ENCODE peak calls at places on chromosomes 12 and 14, in four cellular contexts. Q is heart right ventricle, O is cardiac muscle cell, Z is HCT116. I is an unnamed sample.

GRCh38 chr12:47992776-47993175 is 11.5 kb downstream of the COL2A1 start:
- DNase-seq in O (no peak), Q (no peak), Z (no peak), I (no peak)

GRCh38 chr12:52965337-52965731 is 16.4 kb downstream of the KRT18 start:
- DNase-seq in Q (no peak), Z (no peak), O (peak), I (no peak)

GRCh38 chr12:95227818-95228356 is 10.3 kb downstream of the VEZT start:
- DNase-seq in O (no peak), Q (no peak), Z (no peak), I (no peak)

GRCh38 chr12:103800252-103800771 is 40.7 kb downstream of the NT5DC3 start:
- DNase-seq in Q (peak), Z (no peak), O (peak), I (no peak)

GRCh38 chr14:106845286-106846087 is 1319.1 kb downstream of the TMEM121 start:
- DNase-seq in O (no peak), Z (no peak), Q (no peak), I (peak)

GRCh38 chr14:94599656-94600004 is 12.6 kb upstream of the SERPINA3 start:
- DNase-seq in Q (no peak), O (peak), Z (no peak), I (no peak)

GRCh38 chr12:74722709-74723108 is 185.1 kb downstream of the ATXN7L3B start:
- DNase-seq in O (no peak), Q (no peak), Z (no peak), I (no peak)

GRCh38 chr14:64728106-64728505 is 23.9 kb downstream of the PLEKHG3 start:
- DNase-seq in Q (no peak), O (no peak), Z (no peak), I (no peak)

GRCh38 chr14:68088463-68088862 is 268.9 kb downstream of the RAD51B start:
- DNase-seq in Q (no peak), O (peak), Z (peak), I (no peak)

GRCh38 chr12:69239922-69240624 is 704 bp downstream of the CPSF6 start:
- DNase-seq in O (peak), Z (no peak), Q (peak), I (no peak)

GRCh38 chr14:73397810-73398209 is 60.5 kb downstream of the NUMB start:
- DNase-seq in O (no peak), Z (no peak), Q (no peak), I (no peak)

GRCh38 chr14:77299776-77300175 is 20.9 kb downstream of the POMT2 start:
- DNase-seq in Q (no peak), O (no peak), Z (no peak), I (no peak)

GRCh38 chr12:9118161-9118560 is 2.4 kb upstream of the A2M start:
- DNase-seq in Q (no peak), Z (no peak), O (no peak), I (no peak)

GRCh38 chr14:89125216-89125615 is 291.8 kb downstream of the FOXN3 start:
- DNase-seq in Z (no peak), O (no peak), Q (no peak), I (no peak)

GRCh38 chr14:103188691-103189480 is 65.6 kb downstream of the TNFAIP2 start:
- DNase-seq in Z (no peak), O (peak), Q (peak), I (peak)

GRCh38 chr12:110927545-110927944 is 7.2 kb upstream of the MYL2 start:
- DNase-seq in Q (no peak), O (no peak), Z (no peak), I (no peak)
- H3K27ac ChIP-seq in Q (peak), O (peak), Z (no peak), I (no peak)

DNA sequence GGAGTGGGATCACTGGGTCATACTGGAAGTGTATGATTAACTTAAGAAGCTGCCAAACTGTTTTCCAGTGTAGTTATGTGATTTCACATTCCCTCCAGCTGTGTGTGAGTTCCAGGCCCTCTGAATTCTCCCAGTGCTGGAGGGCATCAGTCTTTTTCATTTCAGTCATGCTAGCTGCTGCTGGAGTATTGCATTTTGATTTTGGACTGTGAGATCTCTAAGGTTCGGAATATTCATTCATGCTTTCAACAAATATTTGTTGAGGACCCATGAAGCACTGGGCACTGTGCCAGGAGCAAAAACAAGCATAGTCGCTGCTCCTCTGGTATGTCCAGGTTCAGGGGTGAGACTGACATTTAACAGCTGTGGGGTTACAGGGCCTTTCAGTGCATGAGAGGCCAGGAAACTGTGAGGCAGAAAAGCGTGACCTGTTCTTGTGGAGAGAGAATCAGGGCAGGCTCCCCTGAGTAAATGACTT is 133.2 kb downstream of the SCARB1 start:
- DNase-seq in Z (no peak), Q (no peak), O (peak), I (no peak)
- H3K27ac ChIP-seq in Z (no peak), Q (peak), O (peak), I (no peak)

GRCh38 chr14:38065101-38065762 is 142.5 kb upstream of the SSTR1 start:
- DNase-seq in O (no peak), Q (no peak), Z (no peak), I (no peak)
- H3K27ac ChIP-seq in O (no peak), Q (no peak), Z (no peak), I (peak)

DNA sequence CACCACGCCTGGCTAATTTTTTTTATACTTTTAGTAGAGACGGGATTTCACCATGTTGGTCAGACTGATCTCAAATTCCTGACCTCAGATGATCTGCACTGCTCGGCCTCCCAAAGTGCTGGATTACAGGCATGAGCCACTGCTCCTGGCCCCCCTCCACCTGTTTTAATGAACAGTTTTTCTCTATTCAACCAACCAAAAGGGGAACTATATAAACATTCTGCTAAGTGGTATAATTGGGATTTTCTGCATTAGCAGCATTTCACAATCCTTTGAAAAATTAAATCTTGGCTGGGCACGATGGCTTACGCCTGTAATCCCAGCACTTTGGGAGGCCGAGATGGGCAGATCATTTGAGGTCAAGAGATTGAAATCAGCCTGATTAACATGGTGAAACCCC is 44.8 kb downstream of the KNTC1 start:
- DNase-seq in O (no peak), Z (no peak), Q (no peak), I (no peak)
- H3K27ac ChIP-seq in O (no peak), Z (no peak), Q (no peak), I (no peak)

GRCh38 chr12:25495336-25496097 is 57.6 kb downstream of the LMNTD1 start:
- DNase-seq in O (peak), Z (no peak), Q (no peak), I (no peak)
- H3K27ac ChIP-seq in O (no peak), Z (no peak), Q (no peak), I (no peak)

GRCh38 chr14:93155667-93156066 is 29.0 kb downstream of the MOAP1 start:
- DNase-seq in Z (no peak), O (peak), Q (no peak), I (no peak)
- H3K27ac ChIP-seq in Z (no peak), O (no peak), Q (no peak), I (no peak)

DNA sequence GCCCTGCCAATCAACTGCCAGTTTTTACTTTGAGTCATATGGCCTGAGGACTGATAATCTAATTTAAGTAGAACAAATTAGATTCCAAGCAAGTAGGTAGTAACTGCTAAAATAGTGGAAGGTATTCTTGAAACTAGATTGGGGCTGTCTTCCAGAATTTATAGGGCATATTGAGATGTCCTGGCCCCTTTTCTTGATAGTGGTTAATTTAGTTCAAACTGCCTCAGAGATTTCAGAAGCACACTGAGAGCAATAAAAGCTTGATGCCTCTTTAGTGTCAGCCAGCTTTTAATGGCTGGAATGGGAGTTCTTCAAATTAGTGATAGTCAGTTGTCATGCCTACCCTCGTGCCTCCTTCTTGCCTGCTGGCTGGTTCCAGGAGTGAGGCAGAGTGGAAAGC is 120.5 kb downstream of the AKAP6 start:
- DNase-seq in Z (no peak), O (no peak), Q (no peak), I (no peak)
- H3K27ac ChIP-seq in Z (no peak), O (no peak), Q (peak), I (no peak)

GRCh38 chr14:50943943-50944646 is at the start of gene PYGL:
- DNase-seq in Z (peak), Q (peak), O (peak), I (peak)
- H3K27ac ChIP-seq in Z (peak), Q (peak), O (no peak), I (no peak)

DNA sequence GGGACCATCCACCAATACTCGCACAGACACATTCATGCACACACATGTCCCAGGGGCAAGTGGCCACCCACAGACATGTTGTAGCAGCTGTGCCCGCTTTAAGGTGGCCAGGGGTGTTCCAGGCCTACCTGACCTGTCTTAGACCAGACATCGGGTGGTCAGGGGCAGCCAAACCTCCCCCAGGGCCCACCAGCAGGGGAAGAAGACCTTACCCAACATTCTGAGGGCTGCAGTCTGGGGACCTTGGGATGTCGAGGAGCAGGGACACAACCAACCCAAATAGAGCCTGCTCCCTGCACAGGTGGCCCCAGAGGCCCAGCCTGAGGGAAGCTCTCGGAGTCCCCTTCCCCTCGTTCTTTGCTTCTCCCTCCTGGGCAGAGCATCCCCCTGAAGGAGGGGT is 1.7 kb upstream of the TMEM119 start:
- DNase-seq in Z (no peak), Q (no peak), O (no peak), I (no peak)
- H3K27ac ChIP-seq in Z (no peak), Q (no peak), O (no peak), I (no peak)

DNA sequence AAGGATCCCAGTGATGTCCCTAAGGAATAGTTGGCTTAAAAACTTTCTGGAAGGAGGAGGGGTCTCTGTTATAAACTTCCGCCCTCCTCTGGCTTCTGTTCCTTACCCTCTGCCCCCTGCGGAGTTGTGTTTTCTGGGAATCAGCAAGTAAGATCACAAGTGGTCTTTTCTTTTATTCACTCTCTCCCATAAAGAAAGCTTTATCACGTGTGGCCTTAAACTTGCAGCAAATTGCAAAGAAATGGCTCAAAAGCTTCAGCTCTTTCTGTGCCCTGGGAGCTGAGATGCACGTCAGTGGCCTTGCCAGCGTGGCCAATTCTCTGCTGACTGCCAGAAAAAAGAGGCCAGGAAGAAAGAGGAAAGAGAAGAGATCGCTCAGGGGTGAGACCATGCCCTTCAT is at the start of gene SLCO1C1:
- DNase-seq in Q (no peak), Z (no peak), O (no peak), I (no peak)
- H3K27ac ChIP-seq in Q (no peak), Z (no peak), O (no peak), I (no peak)

I was measured in CD4-positive, alpha-beta T cell.